ENCODE peak calls at places on chromosome 19, in ten cellular contexts. One of them, this sample, is unnamed. For H3K4me1, the result is how much of the 10 kb centered on the place peaks cover.

GRCh38 chr19:54518844-54519243 is 16.2 kb downstream of the LAIR2 start:
- DNase-seq in suprapubic skin: no peak
- DNase-seq in stomach: no peak
- DNase-seq in heart right ventricle: no peak
- DNase-seq in BE2C: no peak
- DNase-seq in mucosa of descending colon: no peak
- DNase-seq in heart left ventricle: no peak
- DNase-seq in tibial artery: no peak
- DNase-seq in pancreas: no peak
- DNase-seq in colonic mucosa: no peak
- DNase-seq in this sample: no peak

GRCh38 chr19:3028305-3029069 is 593 bp downstream of the TLE2 start:
- DNase-seq in pancreas: peak
- DNase-seq in BE2C: no peak
- DNase-seq in stomach: no peak
- DNase-seq in heart left ventricle: no peak
- DNase-seq in tibial artery: no peak
- DNase-seq in heart right ventricle: no peak
- DNase-seq in suprapubic skin: no peak
- DNase-seq in colonic mucosa: peak
- DNase-seq in mucosa of descending colon: peak
- DNase-seq in this sample: peak

GRCh38 chr19:32208060-32208459 is 137.3 kb upstream of the ZNF507 start:
- DNase-seq in colonic mucosa: no peak
- DNase-seq in tibial artery: no peak
- DNase-seq in heart left ventricle: no peak
- DNase-seq in heart right ventricle: no peak
- DNase-seq in BE2C: no peak
- DNase-seq in pancreas: no peak
- DNase-seq in mucosa of descending colon: no peak
- DNase-seq in suprapubic skin: no peak
- DNase-seq in stomach: no peak
- DNase-seq in this sample: no peak

GRCh38 chr19:35253316-35254286 is 4.8 kb downstream of the LSR start:
- DNase-seq in BE2C: no peak
- DNase-seq in stomach: no peak
- DNase-seq in suprapubic skin: no peak
- DNase-seq in pancreas: no peak
- DNase-seq in colonic mucosa: peak
- DNase-seq in tibial artery: no peak
- DNase-seq in heart right ventricle: no peak
- DNase-seq in heart left ventricle: peak
- DNase-seq in mucosa of descending colon: no peak
- DNase-seq in this sample: no peak

GRCh38 chr19:41821003-41821735 is 23.3 kb downstream of the LYPD4 start:
- DNase-seq in mucosa of descending colon: no peak
- DNase-seq in stomach: peak
- DNase-seq in BE2C: peak
- DNase-seq in heart right ventricle: no peak
- DNase-seq in pancreas: no peak
- DNase-seq in heart left ventricle: no peak
- DNase-seq in suprapubic skin: no peak
- DNase-seq in tibial artery: no peak
- DNase-seq in colonic mucosa: peak
- DNase-seq in this sample: no peak

GRCh38 chr19:4256563-4256962 is 9.7 kb downstream of the YJU2 start:
- DNase-seq in heart right ventricle: no peak
- DNase-seq in BE2C: no peak
- DNase-seq in pancreas: no peak
- DNase-seq in heart left ventricle: no peak
- DNase-seq in stomach: no peak
- DNase-seq in colonic mucosa: no peak
- DNase-seq in mucosa of descending colon: no peak
- DNase-seq in tibial artery: no peak
- DNase-seq in suprapubic skin: no peak
- DNase-seq in this sample: no peak

GRCh38 chr19:38634757-38635482 is 12.5 kb upstream of the ACTN4 start:
- DNase-seq in colonic mucosa: peak
- DNase-seq in heart right ventricle: peak
- DNase-seq in BE2C: peak
- DNase-seq in tibial artery: peak
- DNase-seq in heart left ventricle: peak
- DNase-seq in stomach: peak
- DNase-seq in suprapubic skin: peak
- DNase-seq in mucosa of descending colon: peak
- DNase-seq in pancreas: no peak
- DNase-seq in this sample: peak

GRCh38 chr19:12975221-12975756 is 5.9 kb downstream of the DAND5 start:
- DNase-seq in mucosa of descending colon: no peak
- DNase-seq in stomach: no peak
- DNase-seq in colonic mucosa: no peak
- DNase-seq in heart right ventricle: no peak
- DNase-seq in tibial artery: no peak
- DNase-seq in suprapubic skin: no peak
- DNase-seq in pancreas: no peak
- DNase-seq in heart left ventricle: no peak
- DNase-seq in BE2C: peak
- DNase-seq in this sample: no peak

GRCh38 chr19:35545855-35546381 is 492 bp downstream of the TMEM147 start:
- DNase-seq in colonic mucosa: peak
- DNase-seq in suprapubic skin: no peak
- DNase-seq in heart right ventricle: peak
- DNase-seq in mucosa of descending colon: peak
- DNase-seq in pancreas: no peak
- DNase-seq in stomach: peak
- DNase-seq in heart left ventricle: peak
- DNase-seq in tibial artery: no peak
- DNase-seq in BE2C: peak
- DNase-seq in this sample: peak

GRCh38 chr19:54470991-54471782 is 1.9 kb downstream of the CDC42EP5 start:
- DNase-seq in stomach: peak
- DNase-seq in suprapubic skin: peak
- DNase-seq in tibial artery: no peak
- DNase-seq in colonic mucosa: peak
- DNase-seq in pancreas: no peak
- DNase-seq in BE2C: no peak
- DNase-seq in heart left ventricle: peak
- DNase-seq in heart right ventricle: peak
- DNase-seq in mucosa of descending colon: peak
- DNase-seq in this sample: no peak

GRCh38 chr19:17436094-17436873 is 12.2 kb downstream of the TMEM221 start:
- DNase-seq in suprapubic skin: no peak
- DNase-seq in heart right ventricle: no peak
- DNase-seq in colonic mucosa: no peak
- DNase-seq in heart left ventricle: no peak
- DNase-seq in mucosa of descending colon: no peak
- DNase-seq in stomach: no peak
- DNase-seq in BE2C: no peak
- DNase-seq in tibial artery: no peak
- DNase-seq in pancreas: no peak
- DNase-seq in this sample: no peak

GRCh38 chr19:11499327-11499726 is 6.3 kb downstream of the ZNF653 start:
- DNase-seq in pancreas: no peak
- DNase-seq in mucosa of descending colon: no peak
- DNase-seq in BE2C: no peak
- DNase-seq in suprapubic skin: no peak
- DNase-seq in tibial artery: no peak
- DNase-seq in stomach: no peak
- DNase-seq in heart right ventricle: no peak
- DNase-seq in heart left ventricle: no peak
- DNase-seq in colonic mucosa: no peak
- DNase-seq in this sample: no peak

GRCh38 chr19:2449019-2449418 is 7.7 kb downstream of the LMNB2 start:
- DNase-seq in colonic mucosa: no peak
- DNase-seq in BE2C: no peak
- DNase-seq in tibial artery: no peak
- DNase-seq in stomach: no peak
- DNase-seq in pancreas: no peak
- DNase-seq in suprapubic skin: no peak
- DNase-seq in heart left ventricle: no peak
- DNase-seq in mucosa of descending colon: no peak
- DNase-seq in heart right ventricle: no peak
- DNase-seq in this sample: no peak

GRCh38 chr19:39943586-39943985 is 9.2 kb upstream of the FCGBP start:
- DNase-seq in BE2C: no peak
- DNase-seq in suprapubic skin: no peak
- DNase-seq in pancreas: no peak
- DNase-seq in tibial artery: no peak
- DNase-seq in mucosa of descending colon: peak
- DNase-seq in colonic mucosa: no peak
- DNase-seq in heart right ventricle: no peak
- DNase-seq in heart left ventricle: no peak
- DNase-seq in stomach: peak
- DNase-seq in this sample: no peak
- H3K4me1 ChIP-seq in BE2C: under half
- H3K4me1 ChIP-seq in suprapubic skin: under half
- H3K4me1 ChIP-seq in pancreas: under half
- H3K4me1 ChIP-seq in tibial artery: under half
- H3K4me1 ChIP-seq in mucosa of descending colon: under half
- H3K4me1 ChIP-seq in colonic mucosa: under half
- H3K4me1 ChIP-seq in heart right ventricle: under half
- H3K4me1 ChIP-seq in heart left ventricle: under half
- H3K4me1 ChIP-seq in stomach: half or more
- H3K4me1 ChIP-seq in this sample: under half

GRCh38 chr19:48421548-48421947 is 24.2 kb upstream of the GRWD1 start:
- DNase-seq in mucosa of descending colon: no peak
- DNase-seq in BE2C: no peak
- DNase-seq in stomach: no peak
- DNase-seq in suprapubic skin: no peak
- DNase-seq in colonic mucosa: no peak
- DNase-seq in pancreas: no peak
- DNase-seq in heart left ventricle: no peak
- DNase-seq in heart right ventricle: no peak
- DNase-seq in tibial artery: no peak
- DNase-seq in this sample: no peak

GRCh38 chr19:48419158-48419920 is 25.9 kb downstream of the GRIN2D start:
- DNase-seq in BE2C: peak
- DNase-seq in mucosa of descending colon: peak
- DNase-seq in colonic mucosa: peak
- DNase-seq in heart right ventricle: no peak
- DNase-seq in heart left ventricle: no peak
- DNase-seq in tibial artery: peak
- DNase-seq in suprapubic skin: no peak
- DNase-seq in pancreas: no peak
- DNase-seq in stomach: peak
- DNase-seq in this sample: peak

GRCh38 chr19:48417436-48417835 is 24.0 kb downstream of the GRIN2D start:
- DNase-seq in pancreas: no peak
- DNase-seq in mucosa of descending colon: no peak
- DNase-seq in tibial artery: no peak
- DNase-seq in heart left ventricle: no peak
- DNase-seq in stomach: no peak
- DNase-seq in colonic mucosa: no peak
- DNase-seq in suprapubic skin: no peak
- DNase-seq in BE2C: no peak
- DNase-seq in heart right ventricle: no peak
- DNase-seq in this sample: no peak

GRCh38 chr19:48415869-48416268 is 22.4 kb downstream of the GRIN2D start:
- DNase-seq in stomach: no peak
- DNase-seq in pancreas: no peak
- DNase-seq in suprapubic skin: no peak
- DNase-seq in heart left ventricle: no peak
- DNase-seq in BE2C: no peak
- DNase-seq in heart right ventricle: no peak
- DNase-seq in colonic mucosa: no peak
- DNase-seq in mucosa of descending colon: no peak
- DNase-seq in tibial artery: no peak
- DNase-seq in this sample: no peak

GRCh38 chr19:48418317-48419064 is 25.0 kb downstream of the GRIN2D start:
- DNase-seq in pancreas: no peak
- DNase-seq in heart right ventricle: no peak
- DNase-seq in suprapubic skin: no peak
- DNase-seq in stomach: no peak
- DNase-seq in colonic mucosa: no peak
- DNase-seq in heart left ventricle: no peak
- DNase-seq in BE2C: no peak
- DNase-seq in tibial artery: no peak
- DNase-seq in mucosa of descending colon: no peak
- DNase-seq in this sample: no peak
- TF ChIP-seq CTCF in pancreas: no peak
- TF ChIP-seq CTCF in heart right ventricle: no peak
- TF ChIP-seq CTCF in suprapubic skin: no peak
- TF ChIP-seq CTCF in stomach: no peak
- TF ChIP-seq CTCF in colonic mucosa: no peak
- TF ChIP-seq CTCF in heart left ventricle: no peak
- TF ChIP-seq CTCF in BE2C: no peak
- TF ChIP-seq CTCF in tibial artery: no peak
- TF ChIP-seq CTCF in mucosa of descending colon: no peak
- TF ChIP-seq CTCF in this sample: peak

GRCh38 chr19:43425567-43426392 is 11.1 kb downstream of the TEX101 start:
- DNase-seq in heart left ventricle: no peak
- DNase-seq in colonic mucosa: peak
- DNase-seq in mucosa of descending colon: peak
- DNase-seq in stomach: peak
- DNase-seq in tibial artery: no peak
- DNase-seq in BE2C: no peak
- DNase-seq in pancreas: peak
- DNase-seq in suprapubic skin: no peak
- DNase-seq in heart right ventricle: no peak
- DNase-seq in this sample: peak

GRCh38 chr19:43430976-43431375 is 16.3 kb downstream of the TEX101 start:
- DNase-seq in tibial artery: no peak
- DNase-seq in heart left ventricle: no peak
- DNase-seq in stomach: no peak
- DNase-seq in heart right ventricle: no peak
- DNase-seq in mucosa of descending colon: no peak
- DNase-seq in pancreas: no peak
- DNase-seq in colonic mucosa: no peak
- DNase-seq in BE2C: no peak
- DNase-seq in suprapubic skin: no peak
- DNase-seq in this sample: no peak

GRCh38 chr19:43430142-43430710 is 15.5 kb downstream of the TEX101 start:
- DNase-seq in heart right ventricle: no peak
- DNase-seq in pancreas: no peak
- DNase-seq in suprapubic skin: no peak
- DNase-seq in colonic mucosa: peak
- DNase-seq in BE2C: no peak
- DNase-seq in tibial artery: no peak
- DNase-seq in mucosa of descending colon: no peak
- DNase-seq in heart left ventricle: no peak
- DNase-seq in stomach: no peak
- DNase-seq in this sample: no peak

GRCh38 chr19:43432866-43433673 is 18.4 kb downstream of the TEX101 start:
- DNase-seq in BE2C: peak
- DNase-seq in suprapubic skin: no peak
- DNase-seq in pancreas: peak
- DNase-seq in heart left ventricle: peak
- DNase-seq in colonic mucosa: peak
- DNase-seq in stomach: peak
- DNase-seq in tibial artery: peak
- DNase-seq in heart right ventricle: peak
- DNase-seq in mucosa of descending colon: peak
- DNase-seq in this sample: peak

GRCh38 chr19:43429395-43429794 is 14.7 kb downstream of the TEX101 start:
- DNase-seq in stomach: no peak
- DNase-seq in heart left ventricle: no peak
- DNase-seq in pancreas: no peak
- DNase-seq in suprapubic skin: no peak
- DNase-seq in mucosa of descending colon: no peak
- DNase-seq in BE2C: no peak
- DNase-seq in heart right ventricle: no peak
- DNase-seq in tibial artery: no peak
- DNase-seq in colonic mucosa: no peak
- DNase-seq in this sample: no peak
- H3K4me3 ChIP-seq in stomach: no peak
- H3K4me3 ChIP-seq in heart left ventricle: no peak
- H3K4me3 ChIP-seq in pancreas: no peak
- H3K4me3 ChIP-seq in suprapubic skin: no peak
- H3K4me3 ChIP-seq in mucosa of descending colon: no peak
- H3K4me3 ChIP-seq in BE2C: no peak
- H3K4me3 ChIP-seq in heart right ventricle: no peak
- H3K4me3 ChIP-seq in tibial artery: no peak
- H3K4me3 ChIP-seq in colonic mucosa: no peak
- H3K4me3 ChIP-seq in this sample: no peak

GRCh38 chr19:13982773-13983172 is 23.3 kb downstream of the RFX1 start:
- DNase-seq in heart left ventricle: no peak
- DNase-seq in mucosa of descending colon: no peak
- DNase-seq in colonic mucosa: no peak
- DNase-seq in tibial artery: no peak
- DNase-seq in stomach: no peak
- DNase-seq in BE2C: no peak
- DNase-seq in pancreas: no peak
- DNase-seq in suprapubic skin: no peak
- DNase-seq in heart right ventricle: no peak
- DNase-seq in this sample: no peak
- H3K4me1 ChIP-seq in heart left ventricle: under half
- H3K4me1 ChIP-seq in mucosa of descending colon: under half
- H3K4me1 ChIP-seq in colonic mucosa: under half
- H3K4me1 ChIP-seq in tibial artery: under half
- H3K4me1 ChIP-seq in stomach: half or more
- H3K4me1 ChIP-seq in BE2C: under half
- H3K4me1 ChIP-seq in pancreas: under half
- H3K4me1 ChIP-seq in suprapubic skin: under half
- H3K4me1 ChIP-seq in heart right ventricle: under half
- H3K4me1 ChIP-seq in this sample: under half